ENCODE peak calls at places on chromosomes 6 and 20, in four cellular contexts. C, N, B and D are unnamed samples.

GRCh38 chr6:97449437-97449966 is 166.5 kb upstream of the MMS22L start:
- DNase-seq in N (no peak), C (no peak), B (no peak), D (no peak)

GRCh38 chr6:7073810-7074525 is 33.8 kb upstream of the RREB1 start:
- DNase-seq in B (no peak), C (peak), N (no peak), D (peak)

GRCh38 chr20:63743210-63743970 is 3.8 kb downstream of the SLC2A4RG start:
- DNase-seq in B (no peak), N (peak), C (no peak), D (no peak)

GRCh38 chr6:130848945-130849344 is 21.7 kb downstream of the SMLR1 start:
- DNase-seq in C (peak), B (no peak), N (no peak), D (no peak)

GRCh38 chr6:137780447-137781034 is 86.5 kb upstream of the TNFAIP3 start:
- DNase-seq in B (no peak), N (peak), C (no peak), D (no peak)

GRCh38 chr20:20259534-20259933 is 108.4 kb upstream of the INSM1 start:
- DNase-seq in C (no peak), N (no peak), B (no peak), D (peak)

GRCh38 chr6:3489032-3489757 is 32.3 kb upstream of the SLC22A23 start:
- DNase-seq in C (no peak), B (no peak), N (no peak), D (no peak)

GRCh38 chr6:116568111-116568510 is 3.2 kb upstream of the RWDD1 start:
- DNase-seq in B (no peak), N (peak), C (no peak), D (no peak)

GRCh38 chr6:148509789-148510581 is 167.3 kb downstream of the SASH1 start:
- DNase-seq in N (no peak), B (peak), C (peak), D (no peak)

GRCh38 chr6:163588211-163588919 is 173.8 kb downstream of the QKI start:
- DNase-seq in B (peak), C (no peak), N (no peak), D (no peak)

GRCh38 chr6:84645563-84646266 is 118.7 kb downstream of the TBX18 start:
- DNase-seq in N (no peak), B (peak), C (no peak), D (no peak)

GRCh38 chr6:530425-530824 is 126.5 kb downstream of the HUS1B start:
- DNase-seq in C (no peak), B (no peak), N (no peak), D (no peak)

GRCh38 chr6:151807513-151808330 is at the start of gene ESR1:
- DNase-seq in C (peak), B (peak), N (peak), D (no peak)

GRCh38 chr6:46815130-46815529 is 21.9 kb downstream of the MEP1A start:
- DNase-seq in N (no peak), C (no peak), B (peak), D (no peak)

GRCh38 chr6:118639054-118639964 is 12.1 kb downstream of the CEP85L start:
- DNase-seq in C (peak), N (no peak), B (no peak), D (no peak)

GRCh38 chr6:105207524-105208269 is 27.9 kb upstream of the POPDC3 start:
- DNase-seq in C (no peak), N (no peak), B (no peak), D (no peak)

GRCh38 chr20:23320317-23320716 is 30.3 kb upstream of the NXT1 start:
- DNase-seq in C (no peak), B (peak), N (peak), D (no peak)

GRCh38 chr20:63775096-63775978 is 35.8 kb downstream of the SLC2A4RG start:
- DNase-seq in N (peak), B (no peak), C (no peak), D (no peak)

GRCh38 chr6:68652117-68652536 is 17.0 kb downstream of the ADGRB3 start:
- DNase-seq in B (no peak), C (no peak), N (no peak), D (no peak)
- TF ChIP-seq CTCF in B (no peak), C (no peak), N (no peak), D (no peak)

GRCh38 chr6:26329763-26330511 is 35.1 kb upstream of the BTN3A2 start:
- DNase-seq in C (no peak), N (no peak), B (no peak), D (no peak)
- TF ChIP-seq CTCF in C (no peak), N (no peak), B (no peak), D (no peak)

DNA sequence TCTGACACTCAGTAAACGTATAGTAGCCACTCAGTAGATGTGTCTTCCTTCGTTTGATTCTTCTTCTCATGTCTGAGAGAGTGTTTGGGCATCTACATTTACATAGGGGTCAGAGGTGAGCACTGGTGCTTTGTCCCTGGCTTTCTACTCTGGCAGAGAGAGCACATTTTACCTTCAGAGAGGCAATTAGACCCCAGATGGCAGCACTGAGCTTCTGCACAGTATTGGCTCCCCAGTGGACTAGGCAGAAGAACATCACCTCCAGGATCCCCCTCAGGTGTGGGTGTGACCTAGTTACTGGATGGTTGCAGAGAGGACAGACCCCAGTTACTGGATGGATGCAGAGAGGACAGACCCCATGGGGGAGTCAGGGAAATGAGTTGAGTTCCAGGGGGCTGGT is 327.2 kb downstream of the DHX35 start:
- DNase-seq in N (no peak), C (peak), B (no peak), D (no peak)
- TF ChIP-seq CTCF in N (no peak), C (peak), B (no peak), D (no peak)

GRCh38 chr6:158131926-158132325 is 36.1 kb downstream of the SERAC1 start:
- DNase-seq in N (no peak), C (peak), B (peak), D (no peak)
- TF ChIP-seq CTCF in N (peak), C (peak), B (peak), D (peak)

GRCh38 chr20:57465943-57466342 is 59.0 kb downstream of the CTCFL start:
- DNase-seq in N (peak), B (no peak), C (no peak), D (no peak)
- TF ChIP-seq CTCF in N (peak), B (no peak), C (no peak), D (no peak)

GRCh38 chr6:88232753-88233152 is 66.6 kb upstream of the CNR1 start:
- DNase-seq in B (no peak), N (no peak), C (no peak), D (no peak)

GRCh38 chr6:88236961-88237360 is 70.8 kb upstream of the CNR1 start:
- DNase-seq in N (no peak), B (no peak), C (no peak), D (no peak)

GRCh38 chr6:88238901-88239300 is 72.8 kb upstream of the CNR1 start:
- DNase-seq in C (no peak), B (no peak), N (no peak), D (no peak)

DNA sequence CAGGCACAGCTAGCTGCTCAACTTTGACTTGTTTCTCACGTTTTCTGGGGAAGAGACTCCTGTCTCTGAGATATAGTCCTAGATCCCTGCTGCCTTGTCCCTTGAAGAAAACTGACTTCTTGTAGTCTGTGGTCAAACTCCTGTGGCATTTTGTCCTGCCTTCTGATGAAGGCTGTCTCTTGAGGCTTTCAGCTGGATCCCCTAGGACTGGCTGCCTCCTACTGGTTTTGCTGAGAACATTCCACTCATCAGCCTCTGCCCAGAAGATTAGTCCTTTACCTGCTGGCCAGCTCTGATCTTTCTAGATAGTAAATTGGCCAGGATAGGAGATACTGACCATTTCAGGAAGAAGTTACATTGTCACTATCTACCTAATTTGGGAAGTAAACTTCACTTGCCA is 71.9 kb upstream of the CNR1 start:
- DNase-seq in B (no peak), C (peak), N (peak), D (no peak)
- TF ChIP-seq CTCF in B (no peak), C (peak), N (no peak), D (no peak)

GRCh38 chr6:76708641-76709331 is 636.3 kb upstream of the IMPG1 start:
- DNase-seq in C (no peak), B (no peak), N (no peak), D (no peak)
- TF ChIP-seq CTCF in C (no peak), B (no peak), N (no peak), D (no peak)

DNA sequence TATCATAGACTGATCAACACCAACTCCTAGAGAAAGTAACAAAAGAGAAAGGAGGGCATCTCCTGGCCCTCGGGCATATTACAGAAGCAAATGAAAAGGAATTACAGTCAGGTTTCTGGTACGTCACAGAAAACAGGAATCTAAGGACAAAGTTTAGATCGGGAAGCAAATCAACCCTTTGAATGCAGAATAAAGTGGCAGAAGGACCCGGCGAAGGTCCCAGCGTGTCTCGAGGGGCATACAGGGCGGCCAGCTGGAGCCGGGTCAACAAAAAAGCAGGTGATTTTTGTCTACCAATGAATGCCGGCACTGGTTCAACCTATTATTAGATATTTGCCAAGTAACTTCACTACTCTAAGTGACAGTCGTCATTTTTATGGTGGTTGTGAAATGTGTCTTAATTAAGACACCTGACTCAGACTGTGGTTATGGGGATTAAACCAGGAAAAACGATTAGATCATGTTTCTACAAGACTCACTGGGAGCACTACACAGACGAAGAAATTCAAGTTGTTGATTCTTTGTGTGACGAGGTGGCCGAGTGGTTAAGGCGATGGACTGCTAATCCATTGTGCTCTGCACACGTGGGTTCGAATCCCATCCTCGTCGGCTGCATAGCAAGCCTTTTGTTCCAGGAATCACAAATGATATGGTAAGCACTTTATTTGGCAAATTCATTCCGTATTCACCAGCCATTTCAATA is 12.4 kb upstream of the ZSCAN9 start:
- DNase-seq in C (peak), B (peak), N (peak), D (no peak)
- TF ChIP-seq CTCF in C (no peak), B (peak), N (peak), D (no peak)

GRCh38 chr6:159125014-159125609 is 44.1 kb upstream of the FNDC1 start:
- DNase-seq in N (no peak), C (no peak), B (no peak), D (no peak)
- TF ChIP-seq CTCF in N (peak), C (no peak), B (peak), D (peak)

GRCh38 chr20:32206383-32207210 is 946 bp downstream of the PLAGL2 start:
- DNase-seq in C (no peak), N (peak), B (peak), D (no peak)

GRCh38 chr20:32208499-32209154 is 947 bp downstream of the POFUT1 start:
- DNase-seq in B (no peak), N (peak), C (no peak), D (no peak)

GRCh38 chr20:32205502-32206382 is 1.8 kb downstream of the PLAGL2 start:
- DNase-seq in C (peak), N (no peak), B (no peak), D (no peak)

GRCh38 chr20:32207211-32207625 is 325 bp downstream of the PLAGL2 start:
- DNase-seq in N (no peak), B (no peak), C (no peak), D (no peak)

GRCh38 chr20:32207626-32208498 is at the start of the genes PLAGL2 and POFUT1:
- DNase-seq in B (peak), C (peak), N (peak), D (peak)
- TF ChIP-seq CTCF in B (no peak), C (peak), N (no peak), D (peak)